ENCODE peak calls at places on chromosomes 11 and 22, in ten cellular contexts. N is brain microvascular endothelial cell, H is BE2C, A is thoracic aorta, Y is stomach, F is psoas muscle, I is esophagus muscularis mucosa, P is AG04450, Q is GM12865, D is IMR-90. M is an unnamed sample.

GRCh38 chr11:70210051-70210501 is 7.0 kb downstream of the FADD start:
- DNase-seq in N (peak; percentile 94), H (no peak), A (no peak), Y (no peak), F (no peak), I (no peak), P (no peak), Q (no peak), D (peak; percentile 68), M (no peak)

GRCh38 chr22:21651521-21652009 is 9.5 kb downstream of the SDF2L1 start:
- DNase-seq in N (no peak), H (no peak), A (no peak), Y (no peak), F (no peak), I (no peak), P (no peak), Q (no peak), D (no peak), M (no peak)

GRCh38 chr22:49807780-49808708 is 19.6 kb downstream of the BRD1 start:
- DNase-seq in N (no peak), H (no peak), A (no peak), Y (no peak), F (no peak), I (no peak), P (no peak), Q (no peak), D (no peak), M (no peak)

GRCh38 chr22:28903719-28904118 is 20.3 kb downstream of the ZNRF3 start:
- DNase-seq in N (no peak), H (no peak), A (no peak), Y (no peak), F (no peak), I (no peak), P (no peak), Q (no peak), D (no peak), M (no peak)

GRCh38 chr22:19235874-19236273 is 55.6 kb downstream of the CLTCL1 start:
- DNase-seq in N (no peak), H (no peak), A (no peak), Y (no peak), F (no peak), I (no peak), P (no peak), Q (no peak), D (no peak), M (no peak)

GRCh38 chr11:116601734-116602636 is 170.8 kb downstream of the BUD13 start:
- DNase-seq in N (peak; percentile 20), H (no peak), A (no peak), Y (no peak), F (no peak), I (no peak), P (no peak), Q (no peak), D (peak; percentile 3), M (no peak)

GRCh38 chr11:98979212-98979611 is 41.5 kb upstream of the CNTN5 start:
- DNase-seq in N (no peak), H (no peak), A (no peak), Y (no peak), F (no peak), I (no peak), P (no peak), Q (no peak), D (no peak), M (no peak)

GRCh38 chr11:77141034-77141433 is 13.0 kb downstream of the MYO7A start:
- DNase-seq in N (peak; percentile 79), H (no peak), A (no peak), Y (no peak), F (no peak), I (no peak), P (peak; percentile 23), Q (no peak), D (peak; percentile 91), M (no peak)

GRCh38 chr11:106275151-106275550 is 197.7 kb downstream of the AASDHPPT start:
- DNase-seq in N (no peak), H (no peak), A (no peak), Y (no peak), F (no peak), I (no peak), P (no peak), Q (no peak), D (no peak), M (no peak)

GRCh38 chr22:31075961-31076360 is 5.2 kb upstream of the SMTN start:
- DNase-seq in N (no peak), H (no peak), A (peak; percentile 67), Y (peak; percentile 50), F (peak; percentile 94), I (no peak), P (no peak), Q (no peak), D (peak; percentile 41), M (no peak)

GRCh38 chr11:121626507-121626875 is 173.7 kb upstream of the SORL1-AS1 start:
- DNase-seq in N (no peak), H (no peak), A (no peak), Y (no peak), F (no peak), I (no peak), P (no peak), Q (no peak), D (no peak), M (no peak)

GRCh38 chr11:44695169-44695833 is 31.5 kb upstream of the TSPAN18 start:
- DNase-seq in N (no peak), H (no peak), A (no peak), Y (no peak), F (no peak), I (no peak), P (no peak), Q (no peak), D (no peak), M (no peak)

GRCh38 chr11:80815752-80816453 is 1375.1 kb upstream of the TENM4 start:
- DNase-seq in N (peak; percentile 15), H (no peak), A (no peak), Y (no peak), F (no peak), I (no peak), P (no peak), Q (peak; percentile 71), D (no peak), M (no peak)

GRCh38 chr11:80816454-80816847 is 1375.6 kb upstream of the TENM4 start:
- DNase-seq in N (no peak), H (no peak), A (no peak), Y (no peak), F (no peak), I (no peak), P (no peak), Q (peak; percentile 37), D (no peak), M (no peak)

GRCh38 chr11:80822248-80822647 is 1381.4 kb upstream of the TENM4 start:
- DNase-seq in N (no peak), H (no peak), A (no peak), Y (no peak), F (no peak), I (no peak), P (no peak), Q (no peak), D (no peak), M (no peak)

DNA sequence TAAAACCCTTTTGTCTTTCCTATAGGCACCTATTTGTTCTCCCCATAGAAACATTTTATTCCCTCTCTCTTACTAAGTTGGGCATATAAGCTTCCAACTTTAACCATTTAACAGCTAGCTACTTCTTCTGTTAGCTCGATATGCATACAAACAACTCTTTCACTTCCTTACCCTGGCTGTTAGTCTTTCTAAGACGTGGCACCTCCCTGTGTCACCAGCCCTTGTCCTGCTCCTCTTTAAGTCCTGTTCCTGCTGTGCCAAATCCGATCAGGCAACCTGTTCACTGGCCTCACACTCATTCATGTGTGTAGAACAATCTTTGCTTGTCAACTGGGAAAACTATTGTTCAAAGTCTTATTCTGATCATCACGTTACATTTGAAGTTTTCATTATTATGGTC is 1376.1 kb upstream of the TENM4 start:
- DNase-seq in N (no peak), H (no peak), A (no peak), Y (no peak), F (no peak), I (no peak), P (no peak), Q (peak; percentile 48), D (no peak), M (no peak)
- H3K4me3 ChIP-seq in N (no peak overlapping the region), H (no peak overlapping the region), A (no peak overlapping the region), Y (no peak overlapping the region), F (no peak overlapping the region), I (no peak overlapping the region), P (no peak overlapping the region), Q (no peak overlapping the region), D (no peak overlapping the region), M (no peak overlapping the region)

GRCh38 chr22:44968736-44969135 is 41.1 kb downstream of the PHF21B start:
- DNase-seq in N (no peak), H (no peak), A (no peak), Y (no peak), F (no peak), I (no peak), P (no peak), Q (no peak), D (no peak), M (no peak)
- TF ChIP-seq CTCF in N (peak; percentile 37), H (peak; percentile 26), A (no peak), Y (no peak), F (no peak), I (no peak), P (no peak), Q (peak; percentile 12), D (no peak), M (peak; percentile 7)

DNA sequence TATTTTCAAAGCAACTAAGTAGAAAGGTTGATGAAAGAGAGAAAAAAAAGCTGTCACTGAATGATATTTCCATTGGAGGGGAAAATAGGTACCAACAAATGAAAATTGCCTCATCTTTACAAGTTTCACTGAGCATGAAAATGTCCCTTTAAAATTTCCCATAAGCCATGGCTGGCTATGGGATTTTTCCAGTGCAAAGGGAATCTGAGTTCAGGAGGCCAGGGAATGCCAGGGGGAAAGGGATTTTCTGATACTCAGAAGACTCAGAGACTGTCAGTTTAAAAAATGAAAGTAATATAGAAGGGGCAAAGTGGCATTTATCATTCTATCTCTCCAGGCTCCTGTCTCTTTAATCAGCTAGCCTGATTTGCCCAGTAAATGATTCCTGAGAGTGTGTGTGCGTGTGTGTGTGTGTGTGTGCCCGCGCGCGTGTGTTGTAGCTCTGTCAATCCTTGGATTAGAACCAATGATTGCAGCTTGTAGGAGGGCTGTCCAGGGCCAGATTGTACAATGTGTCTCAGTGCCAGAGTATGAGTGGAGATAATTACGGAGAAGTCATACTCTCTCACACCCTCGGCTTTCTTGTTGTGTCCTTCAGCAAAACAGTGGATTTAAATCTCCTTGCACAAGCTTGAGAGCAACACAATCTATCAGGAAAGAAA is at the start of gene NTM:
- DNase-seq in N (no peak), H (no peak), A (no peak), Y (peak; percentile 44), F (peak; percentile 68), I (no peak), P (no peak), Q (no peak), D (peak; percentile 7), M (no peak)
- H3K4me3 ChIP-seq in N (no peak within 1 kb of the TSS), H (no peak within 1 kb of the TSS), A (no peak within 1 kb of the TSS), Y (peak within 1 kb of the TSS; percentile 24), F (peak within 1 kb of the TSS; percentile 21), I (peak within 1 kb of the TSS; percentile 25), P (no peak within 1 kb of the TSS), Q (no peak within 1 kb of the TSS), D (no peak within 1 kb of the TSS), M (no peak within 1 kb of the TSS)

DNA sequence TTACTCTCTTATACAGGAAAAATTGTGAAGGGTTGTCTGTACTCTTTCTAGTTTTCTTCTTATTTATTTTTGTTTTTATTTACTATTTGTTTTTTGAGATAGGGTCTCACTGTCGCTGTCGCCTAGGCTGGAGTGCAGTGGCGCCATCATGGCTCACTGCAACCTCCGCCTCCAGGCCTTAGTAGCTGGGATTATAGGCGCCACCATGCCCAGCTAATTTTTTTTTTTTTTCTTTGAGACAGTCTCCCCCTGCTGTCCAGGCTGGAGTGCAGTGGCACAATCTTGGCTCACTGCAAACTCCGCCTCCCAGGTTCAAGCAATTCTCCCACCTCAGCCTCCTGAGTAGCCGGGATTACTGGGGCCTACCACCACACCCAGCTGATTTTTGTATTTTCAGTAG is 18.4 kb downstream of the CUL5 start:
- DNase-seq in N (no peak), H (no peak), A (no peak), Y (no peak), F (no peak), I (no peak), P (no peak), Q (no peak), D (no peak), M (no peak)
- TF ChIP-seq CTCF in N (peak; percentile 26), H (peak; percentile 23), A (no peak), Y (no peak), F (no peak), I (no peak), P (no peak), Q (no peak), D (no peak), M (peak; percentile 6)

M was measured in RWPE2.